ENCODE peak calls at places on chromosome 20, in seven cellular contexts. Z, S, G, N, W, L and B are unnamed samples.

GRCh38 chr20:7540923-7541322 is 399.3 kb downstream of the HAO1 start:
- DNase-seq in Z (peak; percentile 28), S (no peak), G (no peak), N (no peak), W (no peak), L (no peak), B (no peak)

GRCh38 chr20:9290331-9290730 is 221.4 kb downstream of the PLCB4 start:
- DNase-seq in Z (no peak), S (no peak), G (no peak), N (no peak), W (no peak), L (no peak), B (no peak)

GRCh38 chr20:2692036-2692885 is at the start of gene EBF4:
- DNase-seq in Z (peak; percentile 34), S (no peak), G (no peak), N (peak; percentile 83), W (no peak), L (peak; percentile 49), B (peak; percentile 59)

GRCh38 chr20:63453029-63453523 is 19.4 kb downstream of the KCNQ2 start:
- DNase-seq in Z (no peak), S (no peak), G (peak; percentile 9), N (no peak), W (no peak), L (no peak), B (peak; percentile 57)

GRCh38 chr20:3672864-3673550 is 8.8 kb downstream of the ADAM33 start:
- DNase-seq in Z (no peak), S (no peak), G (no peak), N (no peak), W (no peak), L (peak; percentile 35), B (no peak)

GRCh38 chr20:11170025-11170424 is 496.2 kb upstream of the JAG1 start:
- DNase-seq in Z (peak; percentile 90), S (no peak), G (no peak), N (no peak), W (no peak), L (no peak), B (no peak)

GRCh38 chr20:10581823-10582222 is 92.0 kb downstream of the JAG1 start:
- DNase-seq in Z (peak; percentile 36), S (no peak), G (no peak), N (no peak), W (no peak), L (no peak), B (no peak)

GRCh38 chr20:52596261-52596660 is 375.9 kb upstream of the TSHZ2 start:
- DNase-seq in Z (no peak), S (no peak), G (no peak), N (no peak), W (no peak), L (no peak), B (no peak)

GRCh38 chr20:17452441-17452840 is 78.7 kb downstream of the BFSP1 start:
- DNase-seq in Z (no peak), S (no peak), G (no peak), N (no peak), W (no peak), L (no peak), B (no peak)

GRCh38 chr20:64158346-64159285 is 5.6 kb upstream of the MYT1 start:
- DNase-seq in Z (no peak), S (no peak), G (no peak), N (no peak), W (no peak), L (no peak), B (no peak)

GRCh38 chr20:57938158-57939108 is 228.6 kb upstream of the PMEPA1 start:
- DNase-seq in Z (peak; percentile 4), S (peak; percentile 13), G (no peak), N (no peak), W (no peak), L (no peak), B (no peak)

GRCh38 chr20:6802227-6802626 is 34.7 kb downstream of the BMP2 start:
- DNase-seq in Z (no peak), S (no peak), G (no peak), N (no peak), W (no peak), L (no peak), B (no peak)

GRCh38 chr20:49866051-49866450 is 49.3 kb downstream of the SPATA2 start:
- DNase-seq in Z (no peak), S (no peak), G (peak; percentile 77), N (no peak), W (peak; percentile 95), L (no peak), B (no peak)

GRCh38 chr20:63656451-63656850 is 1.7 kb upstream of the RTEL1 start:
- DNase-seq in Z (no peak), S (no peak), G (no peak), N (no peak), W (no peak), L (no peak), B (no peak)

GRCh38 chr20:5551621-5552020 is 198.6 kb upstream of the SHLD1 start:
- DNase-seq in Z (no peak), S (no peak), G (no peak), N (no peak), W (no peak), L (no peak), B (no peak)

GRCh38 chr20:18276821-18277220 is 11.5 kb upstream of the ZNF133 start:
- DNase-seq in Z (peak; percentile 76), S (peak; percentile 68), G (peak; percentile 75), N (peak; percentile 23), W (peak; percentile 14), L (peak; percentile 83), B (peak; percentile 65)

GRCh38 chr20:32098786-32099185 is 10.7 kb upstream of the TM9SF4 start:
- DNase-seq in Z (no peak), S (no peak), G (no peak), N (no peak), W (no peak), L (no peak), B (no peak)

GRCh38 chr20:62685781-62686555 is 22.7 kb upstream of the NTSR1 start:
- DNase-seq in Z (no peak), S (no peak), G (peak; percentile 9), N (no peak), W (no peak), L (no peak), B (no peak)

GRCh38 chr20:11712611-11713160 is 205.0 kb upstream of the BTBD3 start:
- DNase-seq in Z (no peak), S (no peak), G (no peak), N (no peak), W (no peak), L (no peak), B (no peak)

GRCh38 chr20:7980332-7981046 is 39.1 kb downstream of the TMX4 start:
- DNase-seq in Z (peak; percentile 70), S (peak; percentile 45), G (peak; percentile 44), N (no peak), W (peak; percentile 8), L (peak; percentile 17), B (peak; percentile 46)

GRCh38 chr20:53737404-53738038 is 143.9 kb upstream of the ZNF217 start:
- DNase-seq in Z (peak; percentile 11), S (no peak), G (peak; percentile 62), N (no peak), W (peak; percentile 32), L (no peak), B (no peak)

GRCh38 chr20:251352-251751 is 6.2 kb upstream of the DEFB132 start:
- DNase-seq in Z (no peak), S (no peak), G (no peak), N (no peak), W (no peak), L (no peak), B (no peak)

DNA sequence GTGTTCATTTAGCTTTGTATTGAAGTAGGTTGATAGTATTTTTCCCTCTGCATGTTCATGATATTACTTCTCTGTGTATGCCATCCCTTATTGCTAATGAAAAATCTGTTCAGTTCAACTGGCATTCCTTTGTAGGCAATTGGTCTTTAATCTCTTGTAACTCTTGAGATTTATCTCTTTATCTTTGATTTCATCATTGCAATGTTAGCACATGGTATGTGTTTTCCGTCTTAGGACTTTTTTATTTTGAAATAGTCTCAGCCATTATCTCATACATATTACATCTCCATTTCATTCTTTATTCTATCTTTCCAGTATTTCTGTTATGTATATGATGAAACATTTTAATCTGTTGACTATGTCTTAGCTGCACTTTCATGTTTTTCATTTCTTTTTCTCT is 58.1 kb downstream of the VSTM2L start:
- DNase-seq in Z (no peak), S (no peak), G (no peak), N (no peak), W (no peak), L (no peak), B (no peak)
- TF ChIP-seq CTCF in Z (no peak), S (no peak), G (no peak), N (no peak), W (no peak), L (no peak), B (no peak)

GRCh38 chr20:25540273-25540672 is 45.1 kb downstream of the NINL start:
- DNase-seq in Z (peak; percentile 22), S (peak; percentile 20), G (peak; percentile 56), N (no peak), W (no peak), L (peak; percentile 52), B (peak; percentile 40)
- TF ChIP-seq CTCF in Z (peak; percentile 41), S (peak; percentile 48), G (peak; percentile 37), N (peak; percentile 21), W (peak; percentile 43), L (no peak), B (peak; percentile 34)

GRCh38 chr20:46111028-46111835 is 6.9 kb upstream of the CD40 start:
- DNase-seq in Z (no peak), S (no peak), G (peak; percentile 89), N (peak; percentile 1), W (no peak), L (no peak), B (peak; percentile 58)

GRCh38 chr20:46112430-46113020 is 5.6 kb upstream of the CD40 start:
- DNase-seq in Z (no peak), S (no peak), G (no peak), N (peak; percentile 0), W (no peak), L (no peak), B (no peak)

GRCh38 chr20:46108976-46109375 is 9.1 kb upstream of the CD40 start:
- DNase-seq in Z (no peak), S (no peak), G (no peak), N (no peak), W (no peak), L (no peak), B (no peak)

GRCh38 chr20:46111836-46112212 is 6.3 kb upstream of the CD40 start:
- DNase-seq in Z (no peak), S (no peak), G (no peak), N (no peak), W (no peak), L (no peak), B (no peak)

DNA sequence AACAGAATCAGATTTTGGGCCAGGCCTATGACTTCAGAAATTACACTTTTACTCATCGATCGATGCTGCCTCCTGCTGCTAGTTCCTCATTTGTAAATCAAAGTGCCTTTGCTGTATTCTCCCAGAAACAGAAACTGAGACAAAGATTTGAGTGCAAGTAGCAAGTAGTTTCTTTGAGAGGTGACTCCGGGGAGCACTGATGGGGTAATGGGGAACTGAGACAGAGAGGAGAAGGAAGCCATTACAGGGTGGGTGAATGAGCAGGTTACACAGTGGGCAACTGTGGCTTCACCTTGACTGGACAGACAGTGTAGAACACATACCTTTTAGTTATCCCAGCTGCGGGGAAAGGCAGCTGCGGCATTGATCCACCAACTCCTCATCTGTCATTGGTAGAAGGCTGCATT is 9.7 kb upstream of the CD40 start:
- DNase-seq in Z (no peak), S (no peak), G (peak; percentile 93), N (no peak), W (no peak), L (no peak), B (peak; percentile 69)
- TF ChIP-seq CTCF in Z (no peak), S (no peak), G (peak; percentile 24), N (no peak), W (no peak), L (no peak), B (peak; percentile 32)

GRCh38 chr20:22977047-22977785 is 57.9 kb upstream of the SSTR4 start:
- DNase-seq in Z (no peak), S (no peak), G (no peak), N (no peak), W (no peak), L (no peak), B (no peak)

GRCh38 chr20:22974354-22974753 is 60.8 kb upstream of the SSTR4 start:
- DNase-seq in Z (peak; percentile 59), S (no peak), G (peak; percentile 36), N (no peak), W (no peak), L (peak; percentile 41), B (no peak)
- TF ChIP-seq CTCF in Z (peak; percentile 69), S (peak; percentile 36), G (peak; percentile 49), N (no peak), W (peak; percentile 60), L (peak; percentile 47), B (no peak)